ENCODE peak calls at places on chromosomes 2 and 18, in ten cellular contexts. Z is mucosa of descending colon, B is kidney, D is BE2C, W is type B pancreatic cell, R is GM12865, T is K562, C is breast epithelium, V is WTC11, F is foreskin fibroblast. G is an unnamed sample.

GRCh38 chr2:240203842-240204270 is 63.4 kb upstream of the OTOS start:
- DNase-seq in Z (no peak), B (no peak), D (no peak), W (no peak), R (no peak), T (no peak), C (no peak), V (no peak), F (no peak), G (no peak)

GRCh38 chr2:102518170-102518569 is 45.1 kb downstream of the SLC9A4 start:
- DNase-seq in Z (no peak), B (no peak), D (no peak), W (no peak), R (no peak), T (no peak), C (no peak), V (no peak), F (no peak), G (no peak)

GRCh38 chr2:179440642-179441251 is 176.1 kb upstream of the SESTD1 start:
- DNase-seq in Z (no peak), B (no peak), D (no peak), W (no peak), R (peak; percentile 49), T (peak; percentile 17), C (no peak), V (no peak), F (peak; percentile 58), G (no peak)

GRCh38 chr2:233007270-233007669 is 5.8 kb downstream of the NGEF start:
- DNase-seq in Z (no peak), B (no peak), D (no peak), W (peak; percentile 6), R (no peak), T (no peak), C (peak; percentile 27), V (no peak), F (no peak), G (no peak)

GRCh38 chr2:24875272-24875671 is 44.8 kb downstream of the ADCY3 start:
- DNase-seq in Z (no peak), B (no peak), D (no peak), W (no peak), R (no peak), T (no peak), C (no peak), V (no peak), F (no peak), G (no peak)

GRCh38 chr2:66721776-66722175 is 286.9 kb downstream of the MEIS1 start:
- DNase-seq in Z (no peak), B (no peak), D (no peak), W (no peak), R (no peak), T (no peak), C (no peak), V (no peak), F (no peak), G (no peak)

GRCh38 chr2:54402350-54402749 is 53.8 kb upstream of the SPTBN1 start:
- DNase-seq in Z (no peak), B (peak; percentile 85), D (no peak), W (no peak), R (no peak), T (no peak), C (no peak), V (no peak), F (peak; percentile 76), G (no peak)

GRCh38 chr18:9419956-9420631 is 55.2 kb upstream of the RALBP1 start:
- DNase-seq in Z (no peak), B (no peak), D (no peak), W (no peak), R (no peak), T (no peak), C (no peak), V (no peak), F (peak; percentile 64), G (no peak)

GRCh38 chr2:159225025-159226016 is 61.2 kb downstream of the WDSUB1 start:
- DNase-seq in Z (no peak), B (no peak), D (no peak), W (no peak), R (no peak), T (no peak), C (no peak), V (no peak), F (no peak), G (no peak)

GRCh38 chr2:237412646-237413292 is 1.2 kb downstream of the COL6A3 start:
- DNase-seq in Z (no peak), B (no peak), D (no peak), W (no peak), R (no peak), T (no peak), C (no peak), V (no peak), F (peak; percentile 62), G (no peak)

GRCh38 chr2:178202927-178203326 is 8.6 kb downstream of the OSBPL6 start:
- DNase-seq in Z (no peak), B (no peak), D (no peak), W (no peak), R (no peak), T (no peak), C (no peak), V (no peak), F (no peak), G (no peak)

GRCh38 chr18:2572144-2572682 is 856 bp downstream of the NDC80 start:
- DNase-seq in Z (no peak), B (no peak), D (no peak), W (no peak), R (peak; percentile 29), T (no peak), C (no peak), V (no peak), F (no peak), G (no peak)

GRCh38 chr2:11750422-11750821 is 4.0 kb downstream of the LPIN1 start:
- DNase-seq in Z (no peak), B (no peak), D (no peak), W (no peak), R (peak; percentile 84), T (no peak), C (no peak), V (no peak), F (peak; percentile 74), G (no peak)

GRCh38 chr2:216648105-216648504 is 14.9 kb downstream of the IGFBP2 start:
- DNase-seq in Z (no peak), B (no peak), D (no peak), W (no peak), R (no peak), T (no peak), C (no peak), V (no peak), F (peak; percentile 79), G (no peak)

GRCh38 chr18:13930964-13931363 is 15.6 kb upstream of the MC2R start:
- DNase-seq in Z (no peak), B (no peak), D (no peak), W (no peak), R (no peak), T (no peak), C (no peak), V (no peak), F (no peak), G (no peak)

GRCh38 chr2:96536445-96537065 is at the start of gene ARID5A:
- DNase-seq in Z (peak; percentile 95), B (peak; percentile 98), D (peak; percentile 90), W (peak; percentile 88), R (peak; percentile 96), T (peak; percentile 96), C (peak; percentile 92), V (peak; percentile 96), F (peak; percentile 97), G (peak; percentile 80)
- TF ChIP-seq CTCF in Z (no peak), B (peak; percentile 16), D (peak; percentile 6), W (peak; percentile 71), R (no peak), T (no peak), C (peak; percentile 68), V (no peak), F (peak; percentile 27), G (no peak)

GRCh38 chr2:62423235-62423634 is 82.8 kb downstream of the TMEM17 start:
- DNase-seq in Z (no peak), B (no peak), D (no peak), W (no peak), R (no peak), T (no peak), C (no peak), V (no peak), F (peak; percentile 23), G (no peak)
- TF ChIP-seq CTCF in Z (no peak), B (no peak), D (peak; percentile 29), W (peak; percentile 40), R (no peak), T (peak; percentile 29), C (no peak), V (no peak), F (peak; percentile 37), G (no peak)

GRCh38 chr2:112272669-112273068 is 2.7 kb upstream of the ZC3H6 start:
- DNase-seq in Z (no peak), B (no peak), D (no peak), W (no peak), R (no peak), T (peak; percentile 24), C (no peak), V (no peak), F (no peak), G (no peak)
- TF ChIP-seq CTCF in Z (no peak), B (no peak), D (no peak), W (no peak), R (no peak), T (no peak), C (no peak), V (no peak), F (no peak), G (no peak)

GRCh38 chr18:50869150-50869549 is 9.8 kb upstream of the ME2 start:
- DNase-seq in Z (no peak), B (no peak), D (no peak), W (no peak), R (no peak), T (no peak), C (no peak), V (no peak), F (no peak), G (no peak)

GRCh38 chr18:50870138-50870845 is 8.6 kb upstream of the ME2 start:
- DNase-seq in Z (no peak), B (no peak), D (no peak), W (no peak), R (no peak), T (no peak), C (no peak), V (no peak), F (peak; percentile 78), G (no peak)

GRCh38 chr18:50863840-50864239 is 15.1 kb upstream of the ME2 start:
- DNase-seq in Z (no peak), B (no peak), D (no peak), W (no peak), R (no peak), T (no peak), C (no peak), V (no peak), F (no peak), G (no peak)

GRCh38 chr18:50862401-50862800 is 16.5 kb upstream of the ME2 start:
- DNase-seq in Z (no peak), B (no peak), D (no peak), W (no peak), R (no peak), T (no peak), C (no peak), V (no peak), F (no peak), G (no peak)

DNA sequence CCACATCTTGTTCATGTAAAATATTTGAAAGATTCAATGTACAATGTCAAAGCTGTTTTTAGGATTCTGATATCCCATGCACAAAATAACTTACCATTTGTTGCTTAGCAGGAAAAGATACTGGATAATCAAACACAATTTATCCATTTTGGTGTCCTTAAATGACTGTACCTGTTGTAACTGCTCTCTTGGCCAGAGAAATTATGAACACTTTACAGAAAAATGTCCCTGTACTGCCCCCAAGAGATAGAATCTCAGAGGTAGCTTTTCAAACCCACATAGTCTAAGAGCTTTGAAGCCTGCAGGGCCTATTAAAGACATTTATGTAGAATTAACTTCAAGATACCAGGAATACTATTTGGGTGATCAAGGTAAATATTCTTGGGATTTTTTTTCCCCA is 12.2 kb upstream of the ME2 start:
- DNase-seq in Z (no peak), B (no peak), D (no peak), W (no peak), R (peak; percentile 29), T (no peak), C (no peak), V (no peak), F (peak; percentile 17), G (no peak)
- TF ChIP-seq CTCF in Z (no peak), B (peak; percentile 35), D (no peak), W (no peak), R (no peak), T (peak; percentile 6), C (no peak), V (no peak), F (peak; percentile 18), G (no peak)